ENCODE peak calls at places on chromosome 17, in five cellular contexts. L is cardiac fibroblast; B is stomach; S is HuH-7; F is stimulated activated CD8-positive, alpha-beta memory T cell treated with anti-CD3 and anti-CD28 coated beads, Interleukin-7, amount 100 ng/mL, for 1 hour. O is an unnamed sample.
A peak's percentile ranks its signal among the peaks of the same experiment; 100 is the strongest.

GRCh38 chr17:71184716-71185115 is 936.1 kb upstream of the SOX9 start:
- DNase-seq in F (no peak), L (no peak), B (no peak), S (no peak), O (no peak)

GRCh38 chr17:48612456-48612853 is 1.6 kb upstream of the HOXB7 start:
- DNase-seq in F (no peak), L (no peak), B (no peak), S (no peak), O (no peak)

GRCh38 chr17:29504711-29505110 is 62.1 kb downstream of the ABHD15 start:
- DNase-seq in B (no peak), F (no peak), L (peak; percentile 42), S (no peak), O (no peak)

GRCh38 chr17:57499648-57500049 is 243.3 kb downstream of the MSI2 start:
- DNase-seq in F (no peak), L (no peak), B (no peak), S (peak; percentile 43), O (peak; percentile 33)

GRCh38 chr17:42180922-42181850 is at the start of gene KCNH4:
- DNase-seq in B (peak; percentile 81), S (peak; percentile 77), L (peak; percentile 79), F (peak; percentile 66), O (peak; percentile 98)

GRCh38 chr17:57629886-57630285 is 115.2 kb downstream of the CCDC182 start:
- DNase-seq in L (no peak), S (no peak), F (no peak), B (no peak), O (no peak)

GRCh38 chr17:44346064-44346844 is 1.2 kb downstream of the GRN start:
- DNase-seq in S (no peak), B (no peak), L (no peak), F (no peak), O (peak; percentile 13)

GRCh38 chr17:82031885-82032627 is 578 bp downstream of the RAC3 start:
- DNase-seq in F (no peak), B (peak; percentile 74), L (no peak), S (peak; percentile 77), O (peak; percentile 90)

GRCh38 chr17:20228410-20228809 is 219.3 kb downstream of the SPECC1 start:
- DNase-seq in L (no peak), S (no peak), B (no peak), F (no peak), O (no peak)

GRCh38 chr17:49393491-49394255 is 21.0 kb downstream of the PHB1 start:
- DNase-seq in L (no peak), S (no peak), B (no peak), F (no peak), O (no peak)

GRCh38 chr17:60039096-60039495 is 39.6 kb downstream of the HEATR6 start:
- DNase-seq in F (no peak), S (no peak), L (no peak), B (no peak), O (peak; percentile 6)

GRCh38 chr17:83194761-83195329 is 115.4 kb downstream of the METRNL start:
- DNase-seq in S (no peak), B (no peak), L (peak; percentile 69), F (no peak), O (no peak)

GRCh38 chr17:72858826-72859495 is 233.5 kb downstream of the SLC39A11 start:
- DNase-seq in S (no peak), L (no peak), B (no peak), F (no peak), O (no peak)

GRCh38 chr17:45282683-45283644 is 21.1 kb upstream of the SPATA32 start:
- DNase-seq in L (peak; percentile 51), S (no peak), F (no peak), B (no peak), O (no peak)

GRCh38 chr17:4715071-4715749 is 4.8 kb downstream of the ARRB2 start:
- DNase-seq in B (no peak), F (no peak), L (no peak), S (no peak), O (no peak)

GRCh38 chr17:75308732-75309629 is 19.7 kb upstream of the SLC25A19 start:
- DNase-seq in L (no peak), B (peak; percentile 67), F (no peak), S (peak; percentile 88), O (no peak)

GRCh38 chr17:74332763-74333220 is 6.8 kb downstream of the KIF19 start:
- DNase-seq in F (no peak), S (no peak), B (no peak), L (no peak), O (peak; percentile 58)

GRCh38 chr17:64216030-64216384 is 47.1 kb downstream of the TEX2 start:
- DNase-seq in B (no peak), F (no peak), S (no peak), L (peak; percentile 60), O (no peak)

GRCh38 chr17:1649844-1650409 is at the start of gene RILP:
- DNase-seq in S (peak; percentile 47), L (peak; percentile 57), F (no peak), B (peak; percentile 95), O (peak; percentile 96)

GRCh38 chr17:77316191-77316641 is 175.4 kb downstream of the SEC14L1 start:
- DNase-seq in S (no peak), B (no peak), L (peak; percentile 66), F (no peak), O (no peak)

GRCh38 chr17:3804503-3804931 is 3.5 kb upstream of the ITGAE start:
- DNase-seq in B (no peak), L (peak; percentile 77), S (no peak), F (no peak), O (no peak)

GRCh38 chr17:46026045-46026814 is 27.2 kb downstream of the STH start:
- DNase-seq in B (no peak), F (no peak), L (no peak), S (no peak), O (no peak)

GRCh38 chr17:73883175-73883574 is 238.9 kb upstream of the SDK2 start:
- DNase-seq in F (no peak), B (no peak), S (no peak), L (no peak), O (no peak)

GRCh38 chr17:49832840-49833599 is 14.8 kb downstream of the TAC4 start:
- DNase-seq in S (no peak), F (no peak), L (no peak), B (no peak), O (peak; percentile 44)

GRCh38 chr17:49325980-49326379 is 36.1 kb downstream of the ZNF652 start:
- DNase-seq in B (no peak), F (no peak), L (no peak), S (no peak), O (no peak)